ENCODE peak calls at places on chromosomes 13 and 19, in five cellular contexts. One of them, this sample, is unnamed.

GRCh38 chr19:40464059-40465024 is 1.2 kb downstream of the BLVRB start:
- DNase-seq in stomach: peak; percentile 92
- DNase-seq in K562: peak; percentile 83
- DNase-seq in IMR-90: peak; percentile 88
- DNase-seq in right lobe of liver: peak; percentile 79
- DNase-seq in this sample: peak; percentile 89

GRCh38 chr13:35164324-35164932 is 222.4 kb downstream of the NBEA start:
- DNase-seq in right lobe of liver: no peak
- DNase-seq in stomach: no peak
- DNase-seq in K562: peak; percentile 6
- DNase-seq in IMR-90: peak; percentile 27
- DNase-seq in this sample: no peak

GRCh38 chr13:108225440-108225839 is 7.2 kb downstream of the ABHD13 start:
- DNase-seq in K562: no peak
- DNase-seq in stomach: no peak
- DNase-seq in right lobe of liver: no peak
- DNase-seq in IMR-90: no peak
- DNase-seq in this sample: no peak

GRCh38 chr19:45960595-45961235 is 12.9 kb downstream of the NOVA2 start:
- DNase-seq in IMR-90: no peak
- DNase-seq in stomach: no peak
- DNase-seq in right lobe of liver: no peak
- DNase-seq in K562: peak; percentile 39
- DNase-seq in this sample: peak; percentile 36

GRCh38 chr13:74575729-74576125 is 441.5 kb upstream of the KLF12 start:
- DNase-seq in IMR-90: peak; percentile 33
- DNase-seq in right lobe of liver: peak; percentile 67
- DNase-seq in K562: peak; percentile 54
- DNase-seq in stomach: peak; percentile 50
- DNase-seq in this sample: peak; percentile 74

GRCh38 chr13:36151591-36151990 is 20.4 kb upstream of the DCLK1 start:
- DNase-seq in stomach: no peak
- DNase-seq in IMR-90: no peak
- DNase-seq in K562: no peak
- DNase-seq in right lobe of liver: no peak
- DNase-seq in this sample: no peak

GRCh38 chr13:47027797-47028437 is 131.1 kb upstream of the HTR2A start:
- DNase-seq in IMR-90: no peak
- DNase-seq in stomach: no peak
- DNase-seq in K562: no peak
- DNase-seq in right lobe of liver: no peak
- DNase-seq in this sample: no peak

GRCh38 chr19:10352764-10353671 is 13.6 kb upstream of the ICAM3 start:
- DNase-seq in stomach: no peak
- DNase-seq in right lobe of liver: peak; percentile 96
- DNase-seq in K562: peak; percentile 38
- DNase-seq in IMR-90: no peak
- DNase-seq in this sample: peak; percentile 79

GRCh38 chr13:101219609-101220265 is 196.6 kb downstream of the NALCN start:
- DNase-seq in K562: no peak
- DNase-seq in right lobe of liver: no peak
- DNase-seq in IMR-90: no peak
- DNase-seq in stomach: no peak
- DNase-seq in this sample: no peak

GRCh38 chr19:19900124-19900523 is 622 bp upstream of the ZNF93 start:
- DNase-seq in K562: peak; percentile 40
- DNase-seq in stomach: no peak
- DNase-seq in IMR-90: peak; percentile 75
- DNase-seq in right lobe of liver: no peak
- DNase-seq in this sample: no peak

GRCh38 chr13:112825071-112825470 is 135.2 kb downstream of the ATP11A start:
- DNase-seq in IMR-90: no peak
- DNase-seq in stomach: peak; percentile 4
- DNase-seq in K562: no peak
- DNase-seq in right lobe of liver: no peak
- DNase-seq in this sample: no peak

GRCh38 chr19:35841961-35842595 is 10.2 kb downstream of the NPHS1 start:
- DNase-seq in stomach: no peak
- DNase-seq in IMR-90: no peak
- DNase-seq in K562: no peak
- DNase-seq in right lobe of liver: no peak
- DNase-seq in this sample: no peak
- H3K27me3 ChIP-seq in stomach: peaks cover 41% of the 10 kb centered on the region
- H3K27me3 ChIP-seq in IMR-90: peaks cover 33% of the 10 kb centered on the region
- H3K27me3 ChIP-seq in K562: peaks cover 14% of the 10 kb centered on the region
- H3K27me3 ChIP-seq in right lobe of liver: peaks cover 21% of the 10 kb centered on the region
- H3K27me3 ChIP-seq in this sample: no peaks in the 10 kb centered on the region

GRCh38 chr19:18839465-18840287 is 7.9 kb downstream of the UPF1 start:
- DNase-seq in stomach: peak; percentile 61
- DNase-seq in IMR-90: no peak
- DNase-seq in K562: no peak
- DNase-seq in right lobe of liver: peak; percentile 89
- DNase-seq in this sample: peak; percentile 64

GRCh38 chr19:18843960-18844359 is 12.2 kb downstream of the UPF1 start:
- DNase-seq in stomach: no peak
- DNase-seq in right lobe of liver: no peak
- DNase-seq in K562: no peak
- DNase-seq in IMR-90: no peak
- DNase-seq in this sample: no peak

GRCh38 chr19:18842166-18842565 is 10.4 kb downstream of the UPF1 start:
- DNase-seq in IMR-90: no peak
- DNase-seq in right lobe of liver: no peak
- DNase-seq in K562: no peak
- DNase-seq in stomach: no peak
- DNase-seq in this sample: no peak

GRCh38 chr19:18840288-18841260 is 8.8 kb downstream of the UPF1 start:
- DNase-seq in K562: no peak
- DNase-seq in right lobe of liver: no peak
- DNase-seq in IMR-90: no peak
- DNase-seq in stomach: no peak
- DNase-seq in this sample: no peak

GRCh38 chr19:18841400-18841799 is 9.6 kb downstream of the UPF1 start:
- DNase-seq in right lobe of liver: no peak
- DNase-seq in stomach: no peak
- DNase-seq in IMR-90: no peak
- DNase-seq in K562: no peak
- DNase-seq in this sample: no peak
- H3K4me1 ChIP-seq in right lobe of liver: no peaks in the 10 kb centered on the region
- H3K4me1 ChIP-seq in stomach: peaks cover 94% of the 10 kb centered on the region
- H3K4me1 ChIP-seq in IMR-90: peaks cover 30% of the 10 kb centered on the region
- H3K4me1 ChIP-seq in K562: peaks cover 4% of the 10 kb centered on the region
- H3K4me1 ChIP-seq in this sample: peaks cover 53% of the 10 kb centered on the region

DNA sequence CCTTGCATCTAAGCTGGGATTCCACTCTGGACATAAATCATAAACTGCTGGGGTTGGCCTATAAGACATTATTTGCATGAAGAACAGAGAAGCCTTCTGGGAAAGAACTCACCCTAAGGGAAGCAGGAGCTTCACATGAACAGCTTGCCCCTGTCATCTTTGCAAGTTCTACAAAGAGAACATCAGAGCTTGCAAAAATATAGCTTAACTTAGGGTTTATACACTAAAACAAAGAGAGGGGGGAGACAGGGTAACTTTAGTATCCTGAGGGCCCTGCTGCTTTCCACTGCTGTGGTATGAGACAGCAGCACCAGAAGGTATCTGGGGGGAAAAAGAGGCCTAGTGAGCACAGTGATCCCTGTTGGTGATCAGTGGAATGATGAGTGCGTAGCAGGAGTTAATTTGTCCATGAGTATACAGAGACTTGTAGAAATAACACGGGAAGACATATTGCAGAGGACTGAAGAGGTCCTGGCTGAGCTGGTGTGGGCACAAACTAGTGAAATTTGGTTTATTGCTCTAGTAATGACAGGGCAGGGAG is 116.1 kb upstream of the TSC22D1 start:
- DNase-seq in K562: peak; percentile 9
- DNase-seq in IMR-90: peak; percentile 43
- DNase-seq in stomach: no peak
- DNase-seq in right lobe of liver: no peak
- DNase-seq in this sample: no peak
- TF ChIP-seq POLR2A in K562: peak; percentile 85
- TF ChIP-seq POLR2A in IMR-90: peak; percentile 84
- TF ChIP-seq POLR2A in stomach: no peak
- TF ChIP-seq POLR2A in right lobe of liver: no peak
- TF ChIP-seq POLR2A in this sample: no peak

DNA sequence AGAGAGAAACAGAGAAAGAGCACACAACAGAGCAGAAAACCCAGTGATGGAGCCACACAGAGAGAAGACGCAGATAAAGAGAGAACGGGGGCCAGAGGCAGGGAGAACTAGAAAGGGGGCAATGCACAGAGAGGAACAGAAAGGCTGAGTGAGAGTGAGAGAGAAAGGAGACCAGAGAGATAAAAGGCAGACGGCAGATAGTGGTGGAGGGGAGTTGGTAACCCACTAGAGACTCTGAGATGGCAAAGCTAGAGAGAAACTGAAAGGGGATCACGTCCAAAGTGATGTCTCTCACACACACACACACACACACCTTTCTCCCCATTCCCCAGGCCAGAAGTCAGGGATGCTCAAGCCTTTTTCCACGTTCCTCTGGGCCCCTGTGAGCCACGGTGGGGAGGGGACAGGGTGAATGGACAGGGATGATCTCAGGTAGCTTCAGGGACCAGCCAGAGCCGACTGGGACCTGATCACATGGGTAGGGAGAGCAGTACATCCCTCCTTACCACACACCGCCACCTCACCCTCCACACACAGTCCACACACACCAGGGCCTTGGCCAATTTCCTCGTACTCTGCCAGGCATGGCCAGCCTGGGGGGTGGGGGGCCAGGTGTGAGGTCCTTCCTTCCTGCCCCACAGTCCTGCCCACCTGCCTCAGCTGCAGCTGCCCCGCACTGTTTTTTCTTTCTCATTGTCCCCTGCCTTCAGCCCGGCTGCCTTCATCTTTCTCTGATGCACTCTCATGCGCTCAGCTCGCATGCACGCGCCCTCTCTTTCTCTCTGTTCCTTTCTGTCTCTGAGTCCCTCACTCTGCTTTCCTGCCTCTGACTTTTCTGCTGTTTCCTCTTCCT is 22.5 kb upstream of the POU2F2 start:
- DNase-seq in K562: no peak
- DNase-seq in stomach: no peak
- DNase-seq in right lobe of liver: no peak
- DNase-seq in IMR-90: no peak
- DNase-seq in this sample: no peak
- H3K27me3 ChIP-seq in K562: peaks cover 32% of the 10 kb centered on the region
- H3K27me3 ChIP-seq in stomach: peaks cover 38% of the 10 kb centered on the region
- H3K27me3 ChIP-seq in right lobe of liver: peaks cover 5% of the 10 kb centered on the region
- H3K27me3 ChIP-seq in IMR-90: peaks cover 93% of the 10 kb centered on the region
- H3K27me3 ChIP-seq in this sample: no peaks in the 10 kb centered on the region

DNA sequence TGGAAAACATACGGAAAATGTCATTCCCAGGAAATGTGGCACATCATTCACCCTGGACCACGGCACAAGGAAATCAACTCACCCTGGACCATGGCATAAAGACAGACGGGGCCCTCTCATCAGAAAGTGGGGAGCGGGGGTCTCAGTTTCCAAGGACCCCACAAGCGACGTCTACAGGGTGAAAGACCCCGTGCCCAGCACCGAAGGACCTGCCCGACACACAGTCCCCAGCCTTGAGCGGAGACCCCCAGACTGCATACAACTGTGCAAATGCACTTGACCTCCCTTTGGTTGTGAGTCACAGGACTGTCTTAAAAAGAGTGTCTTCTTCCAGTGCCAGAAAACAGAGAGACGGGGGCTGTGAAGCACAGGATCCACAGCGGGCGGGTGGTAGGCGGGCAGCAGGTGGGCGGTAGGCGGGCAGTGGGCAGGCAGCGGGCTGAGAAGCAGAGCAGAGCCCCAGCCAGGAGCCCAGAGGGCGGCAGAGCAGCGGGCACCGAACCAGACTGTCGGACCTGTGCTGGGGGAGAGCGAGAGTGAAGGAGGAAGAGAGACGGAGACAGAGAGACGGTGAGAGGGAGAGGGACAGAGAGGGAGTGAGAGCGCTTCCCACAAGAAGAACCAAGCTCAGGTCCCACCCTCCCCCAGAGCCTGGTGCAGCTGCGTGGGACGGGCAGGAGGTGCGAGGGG is 30.4 kb downstream of the RASA3 start:
- DNase-seq in K562: no peak
- DNase-seq in right lobe of liver: peak; percentile 38
- DNase-seq in IMR-90: no peak
- DNase-seq in stomach: no peak
- DNase-seq in this sample: no peak
- H3K4me1 ChIP-seq in K562: no peaks in the 10 kb centered on the region
- H3K4me1 ChIP-seq in right lobe of liver: no peaks in the 10 kb centered on the region
- H3K4me1 ChIP-seq in IMR-90: peaks cover 39% of the 10 kb centered on the region
- H3K4me1 ChIP-seq in stomach: peaks cover 29% of the 10 kb centered on the region
- H3K4me1 ChIP-seq in this sample: peaks cover 5% of the 10 kb centered on the region

DNA sequence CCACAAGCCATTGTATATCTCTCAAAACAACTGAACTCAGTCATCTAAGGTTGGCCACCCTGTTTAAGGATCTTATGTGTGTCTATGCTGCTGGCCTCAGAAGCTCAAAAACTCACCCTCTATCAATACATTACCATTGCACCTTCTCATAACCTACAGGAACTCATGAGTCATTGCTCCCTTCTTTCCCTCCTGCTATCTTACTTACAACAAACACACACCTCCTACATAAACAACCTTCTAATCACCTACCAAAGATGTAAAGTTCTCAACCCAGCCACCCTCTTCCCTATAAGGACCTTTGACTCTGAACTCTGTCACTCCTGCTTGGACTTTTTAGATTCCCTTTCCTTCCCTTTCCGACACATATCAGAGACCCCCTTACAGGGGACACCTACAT is 13.3 kb upstream of the ZSCAN4 start:
- DNase-seq in right lobe of liver: no peak
- DNase-seq in K562: peak; percentile 57
- DNase-seq in IMR-90: no peak
- DNase-seq in stomach: no peak
- DNase-seq in this sample: no peak
- TF ChIP-seq POLR2A in right lobe of liver: no peak
- TF ChIP-seq POLR2A in K562: no peak
- TF ChIP-seq POLR2A in IMR-90: no peak
- TF ChIP-seq POLR2A in stomach: no peak
- TF ChIP-seq POLR2A in this sample: no peak